ENCODE peak calls at places on chromosome 1, in nine cellular contexts. One of them, this sample, is unnamed.

GRCh38 chr1:12356004-12356890 is 126.4 kb downstream of the VPS13D start:
- DNase-seq in AG10803: no peak
- DNase-seq in activated T-cell treated with anti-CD3 and anti-CD28 coated beads for 1 hour: no peak
- DNase-seq in fibroblast of pulmonary artery: peak; percentile 14
- DNase-seq in AG09309: no peak
- DNase-seq in mucosa of gallbladder: no peak
- DNase-seq in upper lobe of right lung: no peak
- DNase-seq in GM04504: no peak
- DNase-seq in smooth muscle cell of the brain vasculature: no peak
- DNase-seq in this sample: no peak

GRCh38 chr1:91742848-91743292 is 143.1 kb downstream of the TGFBR3 start:
- DNase-seq in AG10803: peak; percentile 43
- DNase-seq in activated T-cell treated with anti-CD3 and anti-CD28 coated beads for 1 hour: no peak
- DNase-seq in fibroblast of pulmonary artery: peak; percentile 63
- DNase-seq in AG09309: no peak
- DNase-seq in mucosa of gallbladder: no peak
- DNase-seq in upper lobe of right lung: no peak
- DNase-seq in GM04504: no peak
- DNase-seq in smooth muscle cell of the brain vasculature: no peak
- DNase-seq in this sample: peak; percentile 65

GRCh38 chr1:92844439-92844838 is 12.6 kb downstream of the RPL5 start:
- DNase-seq in AG10803: no peak
- DNase-seq in activated T-cell treated with anti-CD3 and anti-CD28 coated beads for 1 hour: no peak
- DNase-seq in fibroblast of pulmonary artery: no peak
- DNase-seq in AG09309: no peak
- DNase-seq in mucosa of gallbladder: no peak
- DNase-seq in upper lobe of right lung: no peak
- DNase-seq in GM04504: no peak
- DNase-seq in smooth muscle cell of the brain vasculature: no peak
- DNase-seq in this sample: no peak

GRCh38 chr1:224500802-224501201 is 66.2 kb upstream of the WDR26 start:
- DNase-seq in AG10803: no peak
- DNase-seq in activated T-cell treated with anti-CD3 and anti-CD28 coated beads for 1 hour: no peak
- DNase-seq in fibroblast of pulmonary artery: no peak
- DNase-seq in AG09309: no peak
- DNase-seq in mucosa of gallbladder: no peak
- DNase-seq in upper lobe of right lung: no peak
- DNase-seq in GM04504: no peak
- DNase-seq in smooth muscle cell of the brain vasculature: no peak
- DNase-seq in this sample: no peak

GRCh38 chr1:101037316-101037715 is 11.7 kb upstream of the DPH5 start:
- DNase-seq in AG10803: no peak
- DNase-seq in activated T-cell treated with anti-CD3 and anti-CD28 coated beads for 1 hour: no peak
- DNase-seq in fibroblast of pulmonary artery: no peak
- DNase-seq in AG09309: no peak
- DNase-seq in mucosa of gallbladder: no peak
- DNase-seq in upper lobe of right lung: no peak
- DNase-seq in GM04504: no peak
- DNase-seq in smooth muscle cell of the brain vasculature: no peak
- DNase-seq in this sample: no peak

GRCh38 chr1:201570158-201570885 is 31.4 kb downstream of the NAV1 start:
- DNase-seq in AG10803: no peak
- DNase-seq in activated T-cell treated with anti-CD3 and anti-CD28 coated beads for 1 hour: no peak
- DNase-seq in fibroblast of pulmonary artery: no peak
- DNase-seq in AG09309: no peak
- DNase-seq in mucosa of gallbladder: no peak
- DNase-seq in upper lobe of right lung: no peak
- DNase-seq in GM04504: no peak
- DNase-seq in smooth muscle cell of the brain vasculature: no peak
- DNase-seq in this sample: no peak

GRCh38 chr1:9630331-9631081 is 21.0 kb upstream of the PIK3CD start:
- DNase-seq in AG10803: no peak
- DNase-seq in activated T-cell treated with anti-CD3 and anti-CD28 coated beads for 1 hour: peak; percentile 9
- DNase-seq in fibroblast of pulmonary artery: no peak
- DNase-seq in AG09309: no peak
- DNase-seq in mucosa of gallbladder: no peak
- DNase-seq in upper lobe of right lung: no peak
- DNase-seq in GM04504: no peak
- DNase-seq in smooth muscle cell of the brain vasculature: no peak
- DNase-seq in this sample: no peak

GRCh38 chr1:24964811-24965570 is 34.9 kb upstream of the RUNX3 start:
- DNase-seq in AG10803: peak; percentile 23
- DNase-seq in activated T-cell treated with anti-CD3 and anti-CD28 coated beads for 1 hour: peak; percentile 72
- DNase-seq in fibroblast of pulmonary artery: no peak
- DNase-seq in AG09309: peak; percentile 55
- DNase-seq in mucosa of gallbladder: peak; percentile 75
- DNase-seq in upper lobe of right lung: peak; percentile 77
- DNase-seq in GM04504: no peak
- DNase-seq in smooth muscle cell of the brain vasculature: no peak
- DNase-seq in this sample: peak; percentile 18

GRCh38 chr1:90716552-90717355 is at the start of gene BARHL2:
- DNase-seq in AG10803: no peak
- DNase-seq in activated T-cell treated with anti-CD3 and anti-CD28 coated beads for 1 hour: no peak
- DNase-seq in fibroblast of pulmonary artery: no peak
- DNase-seq in AG09309: no peak
- DNase-seq in mucosa of gallbladder: no peak
- DNase-seq in upper lobe of right lung: no peak
- DNase-seq in GM04504: no peak
- DNase-seq in smooth muscle cell of the brain vasculature: no peak
- DNase-seq in this sample: no peak

GRCh38 chr1:156368889-156369684 is at the start of gene RHBG:
- DNase-seq in AG10803: peak; percentile 13
- DNase-seq in activated T-cell treated with anti-CD3 and anti-CD28 coated beads for 1 hour: peak; percentile 12
- DNase-seq in fibroblast of pulmonary artery: peak; percentile 16
- DNase-seq in AG09309: no peak
- DNase-seq in mucosa of gallbladder: peak; percentile 43
- DNase-seq in upper lobe of right lung: peak; percentile 87
- DNase-seq in GM04504: no peak
- DNase-seq in smooth muscle cell of the brain vasculature: no peak
- DNase-seq in this sample: peak; percentile 86

GRCh38 chr1:176989023-176989422 is 175.5 kb downstream of the ASTN1 start:
- DNase-seq in AG10803: peak; percentile 1
- DNase-seq in activated T-cell treated with anti-CD3 and anti-CD28 coated beads for 1 hour: no peak
- DNase-seq in fibroblast of pulmonary artery: peak; percentile 36
- DNase-seq in AG09309: no peak
- DNase-seq in mucosa of gallbladder: no peak
- DNase-seq in upper lobe of right lung: no peak
- DNase-seq in GM04504: no peak
- DNase-seq in smooth muscle cell of the brain vasculature: no peak
- DNase-seq in this sample: no peak

GRCh38 chr1:1291611-1292441 is 11.6 kb downstream of the SCNN1D start:
- DNase-seq in AG10803: peak; percentile 53
- DNase-seq in activated T-cell treated with anti-CD3 and anti-CD28 coated beads for 1 hour: peak; percentile 66
- DNase-seq in fibroblast of pulmonary artery: peak; percentile 70
- DNase-seq in AG09309: no peak
- DNase-seq in mucosa of gallbladder: peak; percentile 79
- DNase-seq in upper lobe of right lung: peak; percentile 82
- DNase-seq in GM04504: no peak
- DNase-seq in smooth muscle cell of the brain vasculature: no peak
- DNase-seq in this sample: peak; percentile 86

GRCh38 chr1:109241841-109242301 is 7.5 kb upstream of the CELSR2 start:
- DNase-seq in AG10803: no peak
- DNase-seq in activated T-cell treated with anti-CD3 and anti-CD28 coated beads for 1 hour: no peak
- DNase-seq in fibroblast of pulmonary artery: no peak
- DNase-seq in AG09309: no peak
- DNase-seq in mucosa of gallbladder: no peak
- DNase-seq in upper lobe of right lung: peak; percentile 26
- DNase-seq in GM04504: no peak
- DNase-seq in smooth muscle cell of the brain vasculature: no peak
- DNase-seq in this sample: no peak

GRCh38 chr1:40122865-40123264 is 25.8 kb upstream of the PPT1 start:
- DNase-seq in AG10803: no peak
- DNase-seq in activated T-cell treated with anti-CD3 and anti-CD28 coated beads for 1 hour: no peak
- DNase-seq in fibroblast of pulmonary artery: no peak
- DNase-seq in AG09309: no peak
- DNase-seq in mucosa of gallbladder: no peak
- DNase-seq in upper lobe of right lung: no peak
- DNase-seq in GM04504: no peak
- DNase-seq in smooth muscle cell of the brain vasculature: no peak
- DNase-seq in this sample: no peak

GRCh38 chr1:17976843-17977242 is 130.8 kb upstream of the IGSF21 start:
- DNase-seq in AG10803: no peak
- DNase-seq in activated T-cell treated with anti-CD3 and anti-CD28 coated beads for 1 hour: no peak
- DNase-seq in fibroblast of pulmonary artery: no peak
- DNase-seq in AG09309: no peak
- DNase-seq in mucosa of gallbladder: no peak
- DNase-seq in upper lobe of right lung: no peak
- DNase-seq in GM04504: no peak
- DNase-seq in smooth muscle cell of the brain vasculature: no peak
- DNase-seq in this sample: no peak

GRCh38 chr1:173175514-173176146 is 31.5 kb downstream of the TNFSF4 start:
- DNase-seq in AG10803: peak; percentile 25
- DNase-seq in activated T-cell treated with anti-CD3 and anti-CD28 coated beads for 1 hour: no peak
- DNase-seq in fibroblast of pulmonary artery: peak; percentile 62
- DNase-seq in AG09309: no peak
- DNase-seq in mucosa of gallbladder: no peak
- DNase-seq in upper lobe of right lung: no peak
- DNase-seq in GM04504: peak; percentile 10
- DNase-seq in smooth muscle cell of the brain vasculature: no peak
- DNase-seq in this sample: no peak

GRCh38 chr1:243287128-243287470 is 31.3 kb downstream of the SDCCAG8 start:
- DNase-seq in AG10803: no peak
- DNase-seq in activated T-cell treated with anti-CD3 and anti-CD28 coated beads for 1 hour: no peak
- DNase-seq in fibroblast of pulmonary artery: peak; percentile 21
- DNase-seq in AG09309: no peak
- DNase-seq in mucosa of gallbladder: no peak
- DNase-seq in upper lobe of right lung: no peak
- DNase-seq in GM04504: no peak
- DNase-seq in smooth muscle cell of the brain vasculature: no peak
- DNase-seq in this sample: no peak

GRCh38 chr1:172277989-172278388 is 142.5 kb upstream of the C1orf105 start:
- DNase-seq in AG10803: no peak
- DNase-seq in activated T-cell treated with anti-CD3 and anti-CD28 coated beads for 1 hour: no peak
- DNase-seq in fibroblast of pulmonary artery: no peak
- DNase-seq in AG09309: no peak
- DNase-seq in mucosa of gallbladder: no peak
- DNase-seq in upper lobe of right lung: no peak
- DNase-seq in GM04504: no peak
- DNase-seq in smooth muscle cell of the brain vasculature: no peak
- DNase-seq in this sample: no peak

GRCh38 chr1:10768552-10768951 is 27.9 kb downstream of the CASZ1 start:
- DNase-seq in AG10803: no peak
- DNase-seq in activated T-cell treated with anti-CD3 and anti-CD28 coated beads for 1 hour: no peak
- DNase-seq in fibroblast of pulmonary artery: no peak
- DNase-seq in AG09309: no peak
- DNase-seq in mucosa of gallbladder: no peak
- DNase-seq in upper lobe of right lung: no peak
- DNase-seq in GM04504: no peak
- DNase-seq in smooth muscle cell of the brain vasculature: no peak
- DNase-seq in this sample: no peak

GRCh38 chr1:234531181-234532132 is 52.5 kb upstream of the TARBP1 start:
- DNase-seq in AG10803: peak; percentile 91
- DNase-seq in activated T-cell treated with anti-CD3 and anti-CD28 coated beads for 1 hour: no peak
- DNase-seq in fibroblast of pulmonary artery: peak; percentile 96
- DNase-seq in AG09309: no peak
- DNase-seq in mucosa of gallbladder: no peak
- DNase-seq in upper lobe of right lung: no peak
- DNase-seq in GM04504: peak; percentile 68
- DNase-seq in smooth muscle cell of the brain vasculature: no peak
- DNase-seq in this sample: peak; percentile 85

GRCh38 chr1:119686661-119687060 is 25.1 kb upstream of the PHGDH start:
- DNase-seq in AG10803: no peak
- DNase-seq in activated T-cell treated with anti-CD3 and anti-CD28 coated beads for 1 hour: no peak
- DNase-seq in fibroblast of pulmonary artery: no peak
- DNase-seq in AG09309: no peak
- DNase-seq in mucosa of gallbladder: peak; percentile 28
- DNase-seq in upper lobe of right lung: no peak
- DNase-seq in GM04504: no peak
- DNase-seq in smooth muscle cell of the brain vasculature: no peak
- DNase-seq in this sample: peak; percentile 66

GRCh38 chr1:32893198-32894018 is 7.1 kb downstream of the HPCA start:
- DNase-seq in AG10803: no peak
- DNase-seq in activated T-cell treated with anti-CD3 and anti-CD28 coated beads for 1 hour: no peak
- DNase-seq in fibroblast of pulmonary artery: peak; percentile 18
- DNase-seq in AG09309: no peak
- DNase-seq in mucosa of gallbladder: no peak
- DNase-seq in upper lobe of right lung: peak; percentile 72
- DNase-seq in GM04504: no peak
- DNase-seq in smooth muscle cell of the brain vasculature: no peak
- DNase-seq in this sample: no peak

GRCh38 chr1:8122477-8123407 is 96.6 kb upstream of the ERRFI1 start:
- DNase-seq in AG10803: no peak
- DNase-seq in activated T-cell treated with anti-CD3 and anti-CD28 coated beads for 1 hour: no peak
- DNase-seq in fibroblast of pulmonary artery: peak; percentile 52
- DNase-seq in AG09309: no peak
- DNase-seq in mucosa of gallbladder: no peak
- DNase-seq in upper lobe of right lung: no peak
- DNase-seq in GM04504: no peak
- DNase-seq in smooth muscle cell of the brain vasculature: no peak
- DNase-seq in this sample: no peak

GRCh38 chr1:93779540-93780121 is 98.0 kb upstream of the BCAR3 start:
- DNase-seq in AG10803: peak; percentile 73
- DNase-seq in activated T-cell treated with anti-CD3 and anti-CD28 coated beads for 1 hour: no peak
- DNase-seq in fibroblast of pulmonary artery: peak; percentile 95
- DNase-seq in AG09309: peak; percentile 59
- DNase-seq in mucosa of gallbladder: no peak
- DNase-seq in upper lobe of right lung: no peak
- DNase-seq in GM04504: no peak
- DNase-seq in smooth muscle cell of the brain vasculature: no peak
- DNase-seq in this sample: no peak

GRCh38 chr1:236870721-236871120 is 75.6 kb downstream of the MTR start:
- DNase-seq in AG10803: no peak
- DNase-seq in activated T-cell treated with anti-CD3 and anti-CD28 coated beads for 1 hour: no peak
- DNase-seq in fibroblast of pulmonary artery: no peak
- DNase-seq in AG09309: no peak
- DNase-seq in mucosa of gallbladder: no peak
- DNase-seq in upper lobe of right lung: no peak
- DNase-seq in GM04504: no peak
- DNase-seq in smooth muscle cell of the brain vasculature: no peak
- DNase-seq in this sample: no peak

GRCh38 chr1:53369034-53369750 is 41.3 kb upstream of the LRP8 start:
- DNase-seq in AG10803: no peak
- DNase-seq in activated T-cell treated with anti-CD3 and anti-CD28 coated beads for 1 hour: no peak
- DNase-seq in fibroblast of pulmonary artery: no peak
- DNase-seq in AG09309: no peak
- DNase-seq in mucosa of gallbladder: no peak
- DNase-seq in upper lobe of right lung: peak; percentile 54
- DNase-seq in GM04504: no peak
- DNase-seq in smooth muscle cell of the brain vasculature: no peak
- DNase-seq in this sample: peak; percentile 4

GRCh38 chr1:14571810-14572767 is 26.4 kb upstream of the KAZN start:
- DNase-seq in AG10803: no peak
- DNase-seq in activated T-cell treated with anti-CD3 and anti-CD28 coated beads for 1 hour: no peak
- DNase-seq in fibroblast of pulmonary artery: peak; percentile 1
- DNase-seq in AG09309: no peak
- DNase-seq in mucosa of gallbladder: no peak
- DNase-seq in upper lobe of right lung: no peak
- DNase-seq in GM04504: no peak
- DNase-seq in smooth muscle cell of the brain vasculature: no peak
- DNase-seq in this sample: no peak

GRCh38 chr1:228344631-228345072 is 62.0 kb downstream of the TRIM11 start:
- DNase-seq in AG10803: no peak
- DNase-seq in activated T-cell treated with anti-CD3 and anti-CD28 coated beads for 1 hour: no peak
- DNase-seq in fibroblast of pulmonary artery: no peak
- DNase-seq in AG09309: no peak
- DNase-seq in mucosa of gallbladder: no peak
- DNase-seq in upper lobe of right lung: no peak
- DNase-seq in GM04504: no peak
- DNase-seq in smooth muscle cell of the brain vasculature: no peak
- DNase-seq in this sample: no peak

GRCh38 chr1:45619149-45619921 is 4.5 kb downstream of the CCDC17 start:
- DNase-seq in AG10803: no peak
- DNase-seq in activated T-cell treated with anti-CD3 and anti-CD28 coated beads for 1 hour: no peak
- DNase-seq in fibroblast of pulmonary artery: no peak
- DNase-seq in AG09309: no peak
- DNase-seq in mucosa of gallbladder: no peak
- DNase-seq in upper lobe of right lung: no peak
- DNase-seq in GM04504: no peak
- DNase-seq in smooth muscle cell of the brain vasculature: no peak
- DNase-seq in this sample: no peak

This sample was measured in body of pancreas.